ENCODE peak calls at places on chromosomes 16 and 17, in seven cellular contexts. T is retina, G is Panc1, R is NCI-H1105 treated with DMSO at 0.1 percent for 48 hours, V is vagina, N is GF-D8, E is hepatic stellate cell. J is an unnamed sample.

GRCh38 chr17:6489016-6489550 is 44.8 kb downstream of the PIMREG start:
- DNase-seq in N (no peak), E (no peak), T (no peak), V (no peak), R (no peak), G (no peak), J (no peak)

GRCh38 chr17:38912221-38912813 is 13.1 kb upstream of the LASP1NB start:
- DNase-seq in R (no peak), G (no peak), T (no peak), N (no peak), V (peak; percentile 77), E (peak; percentile 66), J (no peak)

GRCh38 chr16:26111900-26112299 is 420.1 kb downstream of the HS3ST4 start:
- DNase-seq in E (no peak), G (no peak), N (no peak), V (no peak), T (no peak), R (no peak), J (no peak)

GRCh38 chr17:63492940-63493339 is 16.1 kb downstream of the ACE start:
- DNase-seq in E (no peak), R (no peak), G (no peak), T (no peak), V (no peak), N (no peak), J (no peak)

GRCh38 chr17:28599311-28600184 is 723 bp upstream of the SPAG5 start:
- DNase-seq in G (peak; percentile 68), N (peak; percentile 3), V (peak; percentile 90), T (no peak), R (peak; percentile 56), E (peak; percentile 82), J (peak; percentile 89)

GRCh38 chr16:89801800-89802199 is 14.6 kb downstream of the FANCA start:
- DNase-seq in N (no peak), R (peak; percentile 21), G (no peak), E (no peak), T (no peak), V (no peak), J (no peak)

GRCh38 chr16:17270683-17271109 is 200.1 kb downstream of the XYLT1 start:
- DNase-seq in V (no peak), N (no peak), E (no peak), R (no peak), T (no peak), G (no peak), J (no peak)

GRCh38 chr17:57203076-57203475 is 53.2 kb upstream of the MSI2 start:
- DNase-seq in N (no peak), V (no peak), T (no peak), G (no peak), E (no peak), R (no peak), J (no peak)

GRCh38 chr17:75845058-75845711 is 981 bp upstream of the UNC13D start:
- DNase-seq in V (no peak), R (peak; percentile 2), T (peak; percentile 77), E (peak; percentile 91), G (peak; percentile 47), N (peak; percentile 96), J (peak; percentile 61)

GRCh38 chr16:35733278-35733965 is 2274.0 kb downstream of the TP53TG3F start:
- DNase-seq in E (no peak), R (no peak), G (no peak), N (no peak), T (no peak), V (peak; percentile 58), J (no peak)

GRCh38 chr17:49035470-49036269 is 38.5 kb downstream of the IGF2BP1 start:
- DNase-seq in G (peak; percentile 27), N (no peak), E (peak; percentile 65), V (no peak), R (peak; percentile 4), T (peak; percentile 81), J (peak; percentile 72)

GRCh38 chr17:72733619-72734282 is 358.7 kb downstream of the SLC39A11 start:
- DNase-seq in E (no peak), G (no peak), R (no peak), T (no peak), N (no peak), V (no peak), J (no peak)

GRCh38 chr17:9258115-9259020 is 237.1 kb downstream of the NTN1 start:
- DNase-seq in N (no peak), T (no peak), G (no peak), R (peak; percentile 83), V (no peak), E (no peak), J (peak; percentile 5)

GRCh38 chr16:48535369-48535787 is 74.6 kb downstream of the N4BP1 start:
- DNase-seq in E (no peak), G (no peak), T (no peak), N (no peak), R (no peak), V (no peak), J (no peak)

GRCh38 chr16:9199751-9200150 is 108.3 kb downstream of the HAPSTR1 start:
- DNase-seq in V (no peak), N (no peak), R (no peak), G (no peak), T (no peak), E (no peak), J (no peak)

GRCh38 chr17:47703191-47703591 is 9.2 kb downstream of the TBKBP1 start:
- DNase-seq in E (no peak), N (no peak), R (no peak), V (no peak), G (no peak), T (no peak), J (no peak)

GRCh38 chr17:77735341-77736206 is 222.9 kb upstream of the TNRC6C start:
- DNase-seq in T (peak; percentile 73), N (no peak), E (no peak), R (peak; percentile 82), V (peak; percentile 86), G (no peak), J (peak; percentile 79)

GRCh38 chr16:57758331-57759117 is 23.0 kb downstream of the KATNB1 start:
- DNase-seq in E (no peak), T (no peak), V (no peak), N (no peak), G (no peak), R (no peak), J (no peak)

GRCh38 chr16:67405336-67405735 is 10.9 kb downstream of the ZDHHC1 start:
- DNase-seq in R (no peak), N (no peak), G (no peak), T (no peak), E (no peak), V (no peak), J (no peak)

GRCh38 chr17:41565338-41565737 is 6.5 kb downstream of the KRT9 start:
- DNase-seq in T (no peak), G (no peak), V (no peak), N (no peak), E (no peak), R (no peak), J (no peak)

GRCh38 chr17:48558731-48559608 is 14.1 kb upstream of the HOXB2 start:
- DNase-seq in T (no peak), V (no peak), G (no peak), N (no peak), R (no peak), E (no peak), J (no peak)

GRCh38 chr17:72592242-72592966 is 471.6 kb downstream of the SOX9 start:
- DNase-seq in E (peak; percentile 93), T (peak; percentile 94), N (no peak), G (no peak), V (no peak), R (peak; percentile 74), J (peak; percentile 93)

GRCh38 chr16:89094252-89094901 is 725 bp downstream of the ACSF3 start:
- DNase-seq in G (no peak), N (no peak), T (peak; percentile 50), V (no peak), R (no peak), E (peak; percentile 48), J (peak; percentile 32)

GRCh38 chr16:2473425-2473926 is 1.5 kb upstream of the TBC1D24 start:
- DNase-seq in G (no peak), R (no peak), V (no peak), N (no peak), T (peak; percentile 40), E (no peak), J (peak; percentile 83)

GRCh38 chr17:77313831-77314230 is 173.1 kb downstream of the SEC14L1 start:
- DNase-seq in R (no peak), V (no peak), T (no peak), G (no peak), N (no peak), E (no peak), J (no peak)

GRCh38 chr16:4535627-4536108 is 2.9 kb downstream of the CDIP1 start:
- DNase-seq in T (no peak), G (no peak), R (no peak), V (no peak), E (no peak), N (no peak), J (no peak)

GRCh38 chr17:50803676-50804075 is 31.7 kb upstream of the WFIKKN2 start:
- DNase-seq in G (no peak), R (no peak), E (no peak), T (no peak), N (no peak), V (no peak), J (no peak)

GRCh38 chr17:82775033-82775823 is 23.4 kb downstream of the TBCD start:
- DNase-seq in T (peak; percentile 75), E (peak; percentile 80), V (no peak), G (no peak), N (no peak), R (peak; percentile 56), J (peak; percentile 56)

GRCh38 chr16:54927125-54928015 is 3.3 kb upstream of the IRX5 start:
- DNase-seq in N (no peak), R (peak; percentile 94), T (no peak), G (no peak), E (no peak), V (no peak), J (peak; percentile 75)

GRCh38 chr17:42287305-42288077 is 807 bp upstream of the STAT5A start:
- DNase-seq in E (no peak), V (no peak), T (no peak), G (no peak), R (no peak), N (peak; percentile 68), J (no peak)

GRCh38 chr17:17840751-17841591 is 4.2 kb upstream of the SREBF1 start:
- DNase-seq in T (peak; percentile 60), V (no peak), E (no peak), R (peak; percentile 81), G (no peak), N (no peak), J (peak; percentile 71)

GRCh38 chr17:29587591-29587990 is 1.9 kb downstream of the GIT1 start:
- DNase-seq in E (no peak), V (no peak), T (no peak), G (no peak), R (no peak), N (no peak), J (no peak)